ENCODE peak calls at places on chromosome 17, in nine cellular contexts. D is PC-3, W is neural progenitor cell, G is IMR-90, A is H1, K is astrocyte, Y is DND-41, O is colonic mucosa, R is SK-N-SH. F is an unnamed sample. For H3K4me1, the result is how much of the 10 kb centered on the place peaks cover.

GRCh38 chr17:3794890-3795757 is 5.9 kb downstream of the ITGAE start:
- DNase-seq in G (peak), R (no peak), K (peak), W (peak), D (no peak), O (no peak), Y (no peak), A (no peak), F (no peak)

GRCh38 chr17:15490634-15491261 is 23.3 kb upstream of the CDRT4 start:
- DNase-seq in R (no peak), D (peak), G (peak), O (peak), K (peak), A (peak), Y (no peak), W (peak), F (no peak)

GRCh38 chr17:74959826-74960738 is 12.5 kb downstream of the HID1 start:
- DNase-seq in W (no peak), G (peak), A (no peak), R (no peak), Y (no peak), D (no peak), K (peak), O (no peak), F (peak)

GRCh38 chr17:40452921-40453378 is 9.7 kb downstream of the IGFBP4 start:
- DNase-seq in R (no peak), W (no peak), O (no peak), A (no peak), K (no peak), G (peak), D (peak), Y (no peak), F (no peak)

GRCh38 chr17:31593806-31594205 is 202.3 kb downstream of the RAB11FIP4 start:
- DNase-seq in D (no peak), A (no peak), G (peak), Y (no peak), O (no peak), R (no peak), K (peak), W (no peak), F (peak)

GRCh38 chr17:82324566-82325285 is 7.3 kb upstream of the CD7 start:
- DNase-seq in Y (no peak), K (no peak), A (no peak), D (no peak), W (no peak), R (no peak), O (no peak), G (no peak), F (no peak)

GRCh38 chr17:53626286-53626685 is 196.4 kb upstream of the KIF2B start:
- DNase-seq in G (peak), R (no peak), A (no peak), K (peak), Y (no peak), D (peak), O (no peak), W (no peak), F (peak)

GRCh38 chr17:74610108-74610507 is 13.4 kb downstream of the CD300E start:
- DNase-seq in R (no peak), Y (peak), O (no peak), G (no peak), W (peak), K (no peak), D (peak), A (no peak), F (no peak)

GRCh38 chr17:40714473-40714872 is 10.9 kb upstream of the KRT24 start:
- DNase-seq in D (no peak), Y (no peak), K (no peak), O (no peak), W (peak), G (no peak), R (no peak), A (no peak), F (no peak)

GRCh38 chr17:22435231-22435974 is 743.1 kb downstream of the KCNJ18 start:
- DNase-seq in K (no peak), Y (no peak), O (no peak), A (no peak), D (no peak), R (peak), G (no peak), W (no peak), F (no peak)

GRCh38 chr17:68320943-68321557 is 29.8 kb downstream of the ARSG start:
- DNase-seq in O (no peak), A (no peak), K (no peak), W (no peak), R (no peak), D (no peak), Y (no peak), G (no peak), F (no peak)

GRCh38 chr17:16048797-16049449 is 49.3 kb downstream of the TTC19 start:
- DNase-seq in D (no peak), R (no peak), Y (no peak), A (no peak), G (no peak), O (no peak), W (no peak), K (no peak), F (no peak)

GRCh38 chr17:15213381-15214087 is 51.6 kb downstream of the PMP22 start:
- DNase-seq in A (no peak), O (no peak), K (no peak), W (peak), Y (no peak), D (peak), R (peak), G (peak), F (no peak)

GRCh38 chr17:56478836-56479447 is 114.6 kb upstream of the NOG start:
- DNase-seq in W (peak), O (peak), Y (peak), K (peak), G (peak), R (peak), D (peak), A (no peak), F (no peak)

GRCh38 chr17:39069114-39069756 is 82.2 kb downstream of the PLXDC1 start:
- DNase-seq in G (peak), O (no peak), K (peak), A (no peak), W (peak), D (peak), R (peak), Y (peak), F (no peak)

GRCh38 chr17:63950940-63951907 is 19.1 kb upstream of the CD79B start:
- DNase-seq in O (peak), W (no peak), Y (no peak), A (no peak), R (no peak), K (no peak), D (peak), G (no peak), F (no peak)

GRCh38 chr17:28712705-28713415 is 1.2 kb upstream of the PROCA1 start:
- DNase-seq in O (no peak), D (no peak), W (no peak), R (no peak), K (no peak), G (no peak), A (no peak), Y (no peak), F (no peak)

GRCh38 chr17:28714281-28714680 is 2.6 kb upstream of the PROCA1 start:
- DNase-seq in A (no peak), O (no peak), D (no peak), Y (no peak), W (no peak), K (no peak), R (no peak), G (no peak), F (no peak)

GRCh38 chr17:28710948-28711722 is 553 bp downstream of the PROCA1 start:
- DNase-seq in R (peak), Y (peak), D (peak), G (peak), K (peak), O (peak), W (peak), A (peak), F (no peak)

GRCh38 chr17:28711723-28712036 is at the start of gene PROCA1:
- DNase-seq in K (no peak), G (no peak), O (no peak), W (no peak), Y (no peak), D (no peak), R (no peak), A (no peak), F (no peak)

GRCh38 chr17:28712037-28712704 is 483 bp upstream of the PROCA1 start:
- DNase-seq in R (no peak), W (peak), Y (peak), A (no peak), D (no peak), O (peak), G (no peak), K (no peak), F (no peak)
- TF ChIP-seq CTCF in R (no peak), W (no peak), Y (peak), A (no peak), D (no peak), O (no peak), G (no peak), K (no peak), F (no peak)

GRCh38 chr17:17709815-17710321 is 28.6 kb downstream of the RAI1 start:
- DNase-seq in O (no peak), G (no peak), D (no peak), K (no peak), A (no peak), W (no peak), Y (no peak), R (no peak), F (no peak)

GRCh38 chr17:17708301-17708700 is 27.0 kb downstream of the RAI1 start:
- DNase-seq in W (no peak), A (no peak), K (no peak), Y (no peak), D (no peak), G (no peak), R (no peak), O (no peak), F (no peak)

GRCh38 chr17:17710728-17711541 is 29.7 kb downstream of the RAI1 start:
- DNase-seq in R (peak), K (peak), G (peak), O (peak), D (peak), A (no peak), W (peak), Y (no peak), F (peak)

GRCh38 chr17:17710355-17710727 is 29.1 kb downstream of the RAI1 start:
- DNase-seq in O (no peak), W (no peak), Y (no peak), R (no peak), A (no peak), G (no peak), D (no peak), K (no peak), F (no peak)

GRCh38 chr17:17708816-17709215 is 27.6 kb downstream of the RAI1 start:
- DNase-seq in D (no peak), G (no peak), O (no peak), W (no peak), A (no peak), Y (no peak), K (no peak), R (no peak), F (no peak)
- H3K4me1 ChIP-seq in D (under half), G (half or more), O (under half), W (under half), A (under half), Y (under half), K (under half), R (under half), F (under half)

GRCh38 chr17:66789093-66789492 is 45.8 kb upstream of the CACNG5 start:
- DNase-seq in A (no peak), O (no peak), G (no peak), D (no peak), Y (no peak), K (no peak), W (no peak), R (no peak), F (no peak)
- H3K9ac ChIP-seq in A (no peak), O (no peak), G (no peak), D (no peak), Y (no peak), K (no peak), W (no peak), R (no peak), F (no peak)

DNA sequence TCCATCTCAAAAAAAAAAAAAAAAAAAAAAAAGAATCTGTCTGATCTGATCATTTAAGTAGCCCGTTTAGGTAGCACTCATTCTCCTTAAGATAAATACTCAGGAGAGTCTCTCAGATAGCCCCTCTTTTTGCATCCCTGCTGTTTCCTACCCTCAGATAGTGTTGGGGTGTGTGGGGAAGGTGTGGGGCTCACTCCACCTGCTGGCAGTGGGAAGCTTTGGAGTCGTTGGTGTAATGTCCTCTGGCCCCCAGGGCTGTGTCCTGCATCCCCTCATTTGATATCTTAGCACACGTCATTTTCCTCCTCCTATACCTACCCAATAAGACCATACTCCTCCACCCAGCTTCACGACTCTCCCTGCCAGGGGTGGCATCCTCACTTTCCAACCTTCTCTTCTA is 20.5 kb upstream of the MYH10 start:
- DNase-seq in Y (no peak), A (no peak), W (no peak), K (no peak), D (no peak), O (no peak), G (no peak), R (no peak), F (no peak)
- TF ChIP-seq CTCF in Y (peak), A (peak), W (no peak), K (no peak), D (no peak), O (no peak), G (no peak), R (no peak), F (no peak)

F was measured in keratinocyte.